ENCODE peak calls at places on chromosomes 16 and 17, in six cellular contexts. One of them, this sample, is unnamed.

GRCh38 chr16:85746431-85747227 is 4.3 kb downstream of the C16orf74 start:
- DNase-seq in transverse colon: peak
- DNase-seq in CD4-positive, alpha-beta T cell: no peak
- DNase-seq in cardiac muscle cell: no peak
- DNase-seq in A549: peak
- DNase-seq in colonic mucosa: no peak
- DNase-seq in this sample: peak

GRCh38 chr17:58332720-58333395 is 4.3 kb upstream of the TSPOAP1 start:
- DNase-seq in cardiac muscle cell: no peak
- DNase-seq in transverse colon: no peak
- DNase-seq in colonic mucosa: no peak
- DNase-seq in A549: no peak
- DNase-seq in CD4-positive, alpha-beta T cell: no peak
- DNase-seq in this sample: no peak

GRCh38 chr16:53530741-53531140 is 27.7 kb upstream of the AKTIP start:
- DNase-seq in colonic mucosa: no peak
- DNase-seq in transverse colon: no peak
- DNase-seq in CD4-positive, alpha-beta T cell: no peak
- DNase-seq in A549: no peak
- DNase-seq in cardiac muscle cell: no peak
- DNase-seq in this sample: no peak

GRCh38 chr17:19262650-19263620 is 25.8 kb downstream of the EPN2 start:
- DNase-seq in cardiac muscle cell: no peak
- DNase-seq in colonic mucosa: no peak
- DNase-seq in transverse colon: no peak
- DNase-seq in CD4-positive, alpha-beta T cell: no peak
- DNase-seq in A549: no peak
- DNase-seq in this sample: peak

GRCh38 chr17:78653382-78653781 is 76.2 kb upstream of the DNAH17 start:
- DNase-seq in CD4-positive, alpha-beta T cell: no peak
- DNase-seq in A549: peak
- DNase-seq in transverse colon: no peak
- DNase-seq in cardiac muscle cell: no peak
- DNase-seq in colonic mucosa: no peak
- DNase-seq in this sample: peak

GRCh38 chr17:75848523-75849303 is 4.5 kb upstream of the UNC13D start:
- DNase-seq in A549: peak
- DNase-seq in cardiac muscle cell: peak
- DNase-seq in CD4-positive, alpha-beta T cell: peak
- DNase-seq in colonic mucosa: peak
- DNase-seq in transverse colon: peak
- DNase-seq in this sample: peak

GRCh38 chr17:38871992-38872605 is 2.2 kb downstream of the LASP1 start:
- DNase-seq in colonic mucosa: peak
- DNase-seq in transverse colon: no peak
- DNase-seq in CD4-positive, alpha-beta T cell: no peak
- DNase-seq in A549: no peak
- DNase-seq in cardiac muscle cell: no peak
- DNase-seq in this sample: no peak

GRCh38 chr17:17947309-17947708 is 24.9 kb downstream of the TOM1L2 start:
- DNase-seq in cardiac muscle cell: no peak
- DNase-seq in CD4-positive, alpha-beta T cell: no peak
- DNase-seq in A549: no peak
- DNase-seq in transverse colon: no peak
- DNase-seq in colonic mucosa: no peak
- DNase-seq in this sample: no peak

GRCh38 chr17:19363460-19364035 is 1.0 kb upstream of the B9D1 start:
- DNase-seq in transverse colon: no peak
- DNase-seq in A549: no peak
- DNase-seq in cardiac muscle cell: no peak
- DNase-seq in CD4-positive, alpha-beta T cell: no peak
- DNase-seq in colonic mucosa: no peak
- DNase-seq in this sample: no peak

GRCh38 chr17:22300731-22301352 is 608.5 kb downstream of the KCNJ18 start:
- DNase-seq in colonic mucosa: no peak
- DNase-seq in A549: no peak
- DNase-seq in cardiac muscle cell: no peak
- DNase-seq in transverse colon: no peak
- DNase-seq in CD4-positive, alpha-beta T cell: no peak
- DNase-seq in this sample: no peak

GRCh38 chr16:87542531-87543102 is 49.8 kb upstream of the ZCCHC14 start:
- DNase-seq in cardiac muscle cell: no peak
- DNase-seq in A549: no peak
- DNase-seq in transverse colon: no peak
- DNase-seq in CD4-positive, alpha-beta T cell: no peak
- DNase-seq in colonic mucosa: no peak
- DNase-seq in this sample: no peak

GRCh38 chr17:35103271-35103670 is 16.4 kb downstream of the RAD51D start:
- DNase-seq in colonic mucosa: no peak
- DNase-seq in transverse colon: no peak
- DNase-seq in CD4-positive, alpha-beta T cell: no peak
- DNase-seq in A549: no peak
- DNase-seq in cardiac muscle cell: no peak
- DNase-seq in this sample: no peak

GRCh38 chr16:68324780-68325357 is 14.1 kb downstream of the PRMT7 start:
- DNase-seq in transverse colon: no peak
- DNase-seq in CD4-positive, alpha-beta T cell: no peak
- DNase-seq in cardiac muscle cell: no peak
- DNase-seq in A549: no peak
- DNase-seq in colonic mucosa: no peak
- DNase-seq in this sample: no peak

GRCh38 chr17:58402047-58402446 is 15.3 kb downstream of the RNF43 start:
- DNase-seq in CD4-positive, alpha-beta T cell: no peak
- DNase-seq in colonic mucosa: no peak
- DNase-seq in A549: no peak
- DNase-seq in transverse colon: no peak
- DNase-seq in cardiac muscle cell: no peak
- DNase-seq in this sample: peak

GRCh38 chr17:42568341-42569111 is 1.6 kb downstream of the MLX start:
- DNase-seq in A549: no peak
- DNase-seq in colonic mucosa: no peak
- DNase-seq in CD4-positive, alpha-beta T cell: no peak
- DNase-seq in transverse colon: peak
- DNase-seq in cardiac muscle cell: no peak
- DNase-seq in this sample: no peak

GRCh38 chr17:65694601-65695000 is 133.2 kb upstream of the AXIN2 start:
- DNase-seq in A549: no peak
- DNase-seq in transverse colon: no peak
- DNase-seq in cardiac muscle cell: no peak
- DNase-seq in CD4-positive, alpha-beta T cell: no peak
- DNase-seq in colonic mucosa: no peak
- DNase-seq in this sample: peak

GRCh38 chr17:48499743-48500434 is 30.9 kb downstream of the HOXB1 start:
- DNase-seq in CD4-positive, alpha-beta T cell: no peak
- DNase-seq in A549: no peak
- DNase-seq in cardiac muscle cell: no peak
- DNase-seq in transverse colon: no peak
- DNase-seq in colonic mucosa: no peak
- DNase-seq in this sample: no peak

GRCh38 chr16:79431923-79432322 is 168.6 kb downstream of the MAF start:
- DNase-seq in CD4-positive, alpha-beta T cell: no peak
- DNase-seq in A549: no peak
- DNase-seq in colonic mucosa: no peak
- DNase-seq in cardiac muscle cell: no peak
- DNase-seq in transverse colon: no peak
- DNase-seq in this sample: no peak

GRCh38 chr16:72189865-72190371 is 18.0 kb upstream of the PMFBP1 start:
- DNase-seq in CD4-positive, alpha-beta T cell: no peak
- DNase-seq in A549: peak
- DNase-seq in cardiac muscle cell: no peak
- DNase-seq in transverse colon: no peak
- DNase-seq in colonic mucosa: no peak
- DNase-seq in this sample: peak

GRCh38 chr17:73191443-73192218 is 1.2 kb upstream of the COG1 start:
- DNase-seq in A549: peak
- DNase-seq in CD4-positive, alpha-beta T cell: peak
- DNase-seq in cardiac muscle cell: peak
- DNase-seq in colonic mucosa: peak
- DNase-seq in transverse colon: peak
- DNase-seq in this sample: peak

GRCh38 chr17:41962768-41963434 is 3.7 kb upstream of the CNP start:
- DNase-seq in transverse colon: peak
- DNase-seq in colonic mucosa: peak
- DNase-seq in cardiac muscle cell: peak
- DNase-seq in A549: peak
- DNase-seq in CD4-positive, alpha-beta T cell: peak
- DNase-seq in this sample: peak

GRCh38 chr17:14268264-14268663 is 31.6 kb upstream of the CDRT15 start:
- DNase-seq in transverse colon: no peak
- DNase-seq in A549: no peak
- DNase-seq in CD4-positive, alpha-beta T cell: no peak
- DNase-seq in cardiac muscle cell: no peak
- DNase-seq in colonic mucosa: no peak
- DNase-seq in this sample: no peak

GRCh38 chr16:81405702-81406113 is 38.9 kb upstream of the CMIP start:
- DNase-seq in cardiac muscle cell: no peak
- DNase-seq in colonic mucosa: no peak
- DNase-seq in transverse colon: no peak
- DNase-seq in CD4-positive, alpha-beta T cell: no peak
- DNase-seq in A549: peak
- DNase-seq in this sample: peak

GRCh38 chr16:608019-608418 is 18.2 kb downstream of the RAB40C start:
- DNase-seq in A549: no peak
- DNase-seq in CD4-positive, alpha-beta T cell: no peak
- DNase-seq in transverse colon: no peak
- DNase-seq in colonic mucosa: no peak
- DNase-seq in cardiac muscle cell: no peak
- DNase-seq in this sample: no peak

GRCh38 chr17:15343749-15344148 is 2.4 kb upstream of the TEKT3 start:
- DNase-seq in cardiac muscle cell: no peak
- DNase-seq in A549: peak
- DNase-seq in transverse colon: no peak
- DNase-seq in colonic mucosa: no peak
- DNase-seq in CD4-positive, alpha-beta T cell: no peak
- DNase-seq in this sample: peak

GRCh38 chr16:27759301-27759871 is 209.4 kb downstream of the KATNIP start:
- DNase-seq in colonic mucosa: no peak
- DNase-seq in transverse colon: no peak
- DNase-seq in CD4-positive, alpha-beta T cell: no peak
- DNase-seq in A549: no peak
- DNase-seq in cardiac muscle cell: no peak
- DNase-seq in this sample: peak

GRCh38 chr16:30741461-30741914 is 6.7 kb upstream of the PHKG2 start:
- DNase-seq in colonic mucosa: peak
- DNase-seq in transverse colon: peak
- DNase-seq in CD4-positive, alpha-beta T cell: no peak
- DNase-seq in A549: peak
- DNase-seq in cardiac muscle cell: peak
- DNase-seq in this sample: peak

DNA sequence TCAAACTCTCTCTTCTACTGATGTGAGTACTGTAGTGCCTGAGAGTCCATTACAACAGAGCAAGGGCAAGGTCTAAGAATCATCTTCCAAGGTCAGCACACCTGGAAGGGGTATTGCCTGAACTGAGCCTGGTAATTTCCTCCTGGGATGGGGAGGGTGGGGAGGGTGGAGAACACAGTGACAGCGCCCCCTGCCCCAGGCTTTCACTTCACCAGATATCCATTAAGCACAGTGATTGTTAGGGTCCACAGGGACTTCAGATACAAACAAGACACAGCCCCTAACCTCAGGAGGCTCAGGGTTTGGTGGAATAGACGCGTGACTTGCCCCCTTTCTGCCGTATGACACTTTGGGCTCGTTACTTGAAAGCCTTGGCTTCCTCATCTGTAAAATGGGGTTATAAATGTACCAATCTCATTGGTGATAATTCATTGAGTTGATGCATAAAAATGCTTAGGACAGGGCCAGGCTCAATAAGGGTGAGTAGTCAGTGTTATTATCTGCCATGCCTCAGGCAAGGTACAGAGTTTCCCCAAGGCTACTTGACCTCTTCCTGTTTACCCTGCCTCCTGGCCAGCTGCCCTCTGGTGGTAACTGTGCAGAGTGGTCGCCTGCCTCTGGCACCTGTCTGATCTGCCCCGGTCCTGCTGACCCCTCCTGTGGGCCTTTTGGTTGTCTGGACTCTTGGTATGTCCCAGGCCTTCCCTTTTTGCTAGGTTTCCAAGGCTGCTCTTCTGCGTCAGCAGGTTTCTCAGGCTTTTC is 13.1 kb upstream of the BRD7 start:
- DNase-seq in colonic mucosa: no peak
- DNase-seq in transverse colon: no peak
- DNase-seq in CD4-positive, alpha-beta T cell: no peak
- DNase-seq in cardiac muscle cell: no peak
- DNase-seq in A549: no peak
- DNase-seq in this sample: no peak
- TF ChIP-seq CTCF in colonic mucosa: no peak
- TF ChIP-seq CTCF in transverse colon: no peak
- TF ChIP-seq CTCF in CD4-positive, alpha-beta T cell: no peak
- TF ChIP-seq CTCF in cardiac muscle cell: no peak
- TF ChIP-seq CTCF in A549: no peak
- TF ChIP-seq CTCF in this sample: no peak

GRCh38 chr17:40726919-40727318 is 23.4 kb upstream of the KRT24 start:
- DNase-seq in A549: peak
- DNase-seq in transverse colon: no peak
- DNase-seq in colonic mucosa: no peak
- DNase-seq in cardiac muscle cell: no peak
- DNase-seq in CD4-positive, alpha-beta T cell: no peak
- DNase-seq in this sample: peak
- TF ChIP-seq CTCF in A549: peak
- TF ChIP-seq CTCF in transverse colon: peak
- TF ChIP-seq CTCF in colonic mucosa: no peak
- TF ChIP-seq CTCF in cardiac muscle cell: peak
- TF ChIP-seq CTCF in CD4-positive, alpha-beta T cell: peak
- TF ChIP-seq CTCF in this sample: peak

GRCh38 chr16:63527404-63527803 is 1491.2 kb upstream of the CDH8 start:
- DNase-seq in A549: no peak
- DNase-seq in CD4-positive, alpha-beta T cell: no peak
- DNase-seq in transverse colon: no peak
- DNase-seq in cardiac muscle cell: no peak
- DNase-seq in colonic mucosa: no peak
- DNase-seq in this sample: no peak

GRCh38 chr16:63530208-63530607 is 1494.0 kb upstream of the CDH8 start:
- DNase-seq in cardiac muscle cell: peak
- DNase-seq in transverse colon: no peak
- DNase-seq in CD4-positive, alpha-beta T cell: no peak
- DNase-seq in A549: no peak
- DNase-seq in colonic mucosa: no peak
- DNase-seq in this sample: no peak

DNA sequence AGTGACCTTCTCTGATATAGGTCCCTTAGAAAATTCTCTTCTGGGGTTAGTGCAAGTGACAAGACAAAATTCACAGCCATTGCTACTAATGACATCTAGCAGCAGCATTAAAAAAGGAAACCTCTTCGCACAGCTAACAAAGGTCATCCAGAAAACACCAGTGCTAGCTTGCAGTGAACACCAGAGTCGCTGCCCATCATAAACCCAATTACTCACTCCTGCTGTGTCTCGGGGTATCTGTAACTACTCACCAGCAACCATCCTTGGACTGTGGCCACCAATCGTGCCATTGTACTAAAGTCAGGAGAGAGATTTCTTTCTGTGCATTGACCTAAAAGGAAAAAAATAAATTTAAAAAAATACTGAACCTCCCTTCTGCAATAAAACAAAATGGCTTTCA is 1494.7 kb upstream of the CDH8 start:
- DNase-seq in CD4-positive, alpha-beta T cell: no peak
- DNase-seq in transverse colon: no peak
- DNase-seq in cardiac muscle cell: peak
- DNase-seq in colonic mucosa: no peak
- DNase-seq in A549: no peak
- DNase-seq in this sample: no peak
- TF ChIP-seq CTCF in CD4-positive, alpha-beta T cell: no peak
- TF ChIP-seq CTCF in transverse colon: no peak
- TF ChIP-seq CTCF in cardiac muscle cell: no peak
- TF ChIP-seq CTCF in colonic mucosa: no peak
- TF ChIP-seq CTCF in A549: no peak
- TF ChIP-seq CTCF in this sample: no peak

GRCh38 chr17:44977065-44977464 is 9.0 kb upstream of the C1QL1 start:
- DNase-seq in transverse colon: no peak
- DNase-seq in colonic mucosa: no peak
- DNase-seq in A549: peak
- DNase-seq in CD4-positive, alpha-beta T cell: no peak
- DNase-seq in cardiac muscle cell: no peak
- DNase-seq in this sample: no peak
- TF ChIP-seq CTCF in transverse colon: no peak
- TF ChIP-seq CTCF in colonic mucosa: no peak
- TF ChIP-seq CTCF in A549: peak
- TF ChIP-seq CTCF in CD4-positive, alpha-beta T cell: no peak
- TF ChIP-seq CTCF in cardiac muscle cell: no peak
- TF ChIP-seq CTCF in this sample: no peak